ENCODE peak calls at places on chromosomes 5 and 9, in six cellular contexts. G is NCI-H1694, H is HuH-7, Z is fibroblast of pulmonary artery, J is NCI-H2081, X is C1 segment of cervical spinal cord. C is an unnamed sample.

GRCh38 chr5:9761706-9762105 is 131.6 kb upstream of the TAS2R1 start:
- DNase-seq in G (no peak), H (no peak), Z (no peak), J (no peak), X (no peak), C (no peak)

GRCh38 chr5:56314536-56314935 is 81.4 kb upstream of the ANKRD55 start:
- DNase-seq in G (no peak), H (no peak), Z (peak), J (no peak), X (no peak), C (no peak)

GRCh38 chr9:77016526-77017504 is 2.6 kb upstream of the FOXB2 start:
- DNase-seq in G (no peak), H (no peak), Z (no peak), J (no peak), X (no peak), C (no peak)

GRCh38 chr9:114603183-114603582 is 7.9 kb upstream of the TMEM268 start:
- DNase-seq in G (no peak), H (no peak), Z (no peak), J (no peak), X (no peak), C (no peak)

GRCh38 chr9:129142536-129142935 is 31.3 kb downstream of the PTPA start:
- DNase-seq in G (no peak), H (no peak), Z (no peak), J (no peak), X (no peak), C (no peak)

GRCh38 chr9:6051511-6051950 is 36.1 kb upstream of the RANBP6 start:
- DNase-seq in G (no peak), H (no peak), Z (no peak), J (no peak), X (no peak), C (no peak)

GRCh38 chr9:6410653-6411052 is 2.3 kb upstream of the UHRF2 start:
- DNase-seq in G (no peak), H (no peak), Z (no peak), J (no peak), X (no peak), C (no peak)

GRCh38 chr5:172868924-172869565 is 35.0 kb downstream of the ERGIC1 start:
- DNase-seq in G (no peak), H (no peak), Z (peak), J (no peak), X (peak), C (peak)

GRCh38 chr5:111892949-111893348 is 136.0 kb upstream of the NREP start:
- DNase-seq in G (no peak), H (no peak), Z (peak), J (no peak), X (no peak), C (no peak)

GRCh38 chr9:126384926-126385325 is 58.3 kb downstream of the MVB12B start:
- DNase-seq in G (no peak), H (no peak), Z (no peak), J (no peak), X (no peak), C (no peak)

GRCh38 chr5:65152131-65152530 is 329.6 kb downstream of the ADAMTS6 start:
- DNase-seq in G (no peak), H (no peak), Z (no peak), J (no peak), X (no peak), C (no peak)

GRCh38 chr5:137347865-137348264 is 151.3 kb downstream of the SPOCK1 start:
- DNase-seq in G (no peak), H (no peak), Z (no peak), J (no peak), X (no peak), C (no peak)

GRCh38 chr5:84634256-84634655 is 249.6 kb upstream of the EDIL3 start:
- DNase-seq in G (no peak), H (no peak), Z (no peak), J (no peak), X (no peak), C (no peak)

GRCh38 chr5:109945097-109945678 is 255.5 kb downstream of the MAN2A1 start:
- DNase-seq in G (no peak), H (peak), Z (no peak), J (no peak), X (no peak), C (no peak)

GRCh38 chr9:134611046-134611445 is 30.6 kb upstream of the COL5A1 start:
- DNase-seq in G (no peak), H (no peak), Z (no peak), J (no peak), X (no peak), C (no peak)

GRCh38 chr9:81522721-81523551 is 166.4 kb downstream of the TLE1 start:
- DNase-seq in G (no peak), H (peak), Z (peak), J (peak), X (no peak), C (no peak)

GRCh38 chr9:5536684-5537083 is 26.4 kb downstream of the PDCD1LG2 start:
- DNase-seq in G (no peak), H (no peak), Z (no peak), J (no peak), X (no peak), C (no peak)

GRCh38 chr5:35857606-35858205 is 1.0 kb downstream of the IL7R start:
- DNase-seq in G (no peak), H (no peak), Z (peak), J (no peak), X (no peak), C (no peak)

GRCh38 chr9:77418226-77418625 is 229.9 kb downstream of the GNA14 start:
- DNase-seq in G (no peak), H (no peak), Z (no peak), J (no peak), X (no peak), C (no peak)

GRCh38 chr5:175868348-175868723 is 3.0 kb upstream of the CPLX2 start:
- DNase-seq in G (no peak), H (no peak), Z (no peak), J (peak), X (no peak), C (no peak)

GRCh38 chr5:68267044-68267443 is 51.5 kb downstream of the PIK3R1 start:
- DNase-seq in G (no peak), H (no peak), Z (no peak), J (no peak), X (no peak), C (no peak)

GRCh38 chr5:7094626-7095025 is 301.3 kb upstream of the ADCY2 start:
- DNase-seq in G (no peak), H (no peak), Z (no peak), J (no peak), X (no peak), C (no peak)

GRCh38 chr5:151051066-151051930 is 29.5 kb downstream of the TNIP1 start:
- DNase-seq in G (peak), H (peak), Z (peak), J (peak), X (peak), C (peak)

GRCh38 chr5:34039398-34040157 is 3.4 kb downstream of the C1QTNF3 start:
- DNase-seq in G (no peak), H (peak), Z (no peak), J (no peak), X (no peak), C (no peak)

GRCh38 chr9:120447959-120448500 is 131.9 kb downstream of the CDK5RAP2 start:
- DNase-seq in G (no peak), H (no peak), Z (no peak), J (no peak), X (no peak), C (no peak)

GRCh38 chr5:96780626-96781025 is 27.1 kb downstream of the ERAP1 start:
- DNase-seq in G (no peak), H (no peak), Z (peak), J (no peak), X (no peak), C (no peak)

C was measured in substantia nigra.